ENCODE peak calls at places on chromosomes 6 and 20, in five cellular contexts. I is heart left ventricle, O is IMR-90, B is A549, Y is right lobe of liver. J is an unnamed sample. For H3K4me1, the result is how much of the 10 kb centered on the place peaks cover.

GRCh38 chr20:4795394-4795793 is 73.7 kb downstream of the PRND start:
- DNase-seq in B (peak), I (no peak), O (peak), Y (no peak), J (no peak)

GRCh38 chr6:136524936-136525413 is 25.2 kb downstream of the MAP7 start:
- DNase-seq in Y (no peak), B (peak), O (no peak), I (no peak), J (no peak)

GRCh38 chr20:49510562-49511117 is 28.2 kb upstream of the KCNB1 start:
- DNase-seq in Y (no peak), I (peak), O (peak), B (no peak), J (no peak)

GRCh38 chr6:87789198-87789899 is 87.3 kb upstream of the AKIRIN2 start:
- DNase-seq in O (peak), Y (no peak), B (peak), I (no peak), J (no peak)

GRCh38 chr6:78909391-78909790 is 42.0 kb downstream of the IRAK1BP1 start:
- DNase-seq in O (peak), B (no peak), Y (no peak), I (no peak), J (no peak)

GRCh38 chr6:4732691-4733315 is 43.4 kb upstream of the CDYL start:
- DNase-seq in I (peak), Y (no peak), O (peak), B (peak), J (peak)

GRCh38 chr6:3119040-3119723 is 671 bp downstream of the BPHL start:
- DNase-seq in B (peak), Y (peak), O (peak), I (no peak), J (peak)

GRCh38 chr6:14709900-14710299 is 536.0 kb upstream of the JARID2 start:
- DNase-seq in Y (no peak), B (no peak), O (no peak), I (no peak), J (no peak)

GRCh38 chr6:80457044-80457933 is 350.8 kb downstream of the BCKDHB start:
- DNase-seq in Y (peak), O (peak), I (peak), B (peak), J (no peak)

GRCh38 chr6:151413372-151414145 is 22.2 kb upstream of the ZBTB2 start:
- DNase-seq in O (no peak), I (no peak), B (no peak), Y (no peak), J (no peak)

GRCh38 chr20:5825136-5825719 is 75.0 kb downstream of the SHLD1 start:
- DNase-seq in B (no peak), Y (no peak), O (no peak), I (no peak), J (no peak)

GRCh38 chr20:38497246-38497645 is 24.6 kb downstream of the RALGAPB start:
- DNase-seq in I (no peak), B (no peak), Y (no peak), O (peak), J (no peak)

GRCh38 chr6:71420693-71421328 is 132.2 kb downstream of the OGFRL1 start:
- DNase-seq in B (peak), O (peak), I (peak), Y (peak), J (peak)

GRCh38 chr6:168093071-168093505 is 14.1 kb upstream of the FRMD1 start:
- DNase-seq in Y (no peak), I (no peak), O (no peak), B (no peak), J (no peak)

GRCh38 chr6:16391451-16391912 is 153.1 kb downstream of the GMPR start:
- DNase-seq in B (no peak), Y (peak), I (no peak), O (peak), J (no peak)

GRCh38 chr6:25473447-25473846 is 178.6 kb upstream of the SCGN start:
- DNase-seq in B (no peak), I (no peak), O (no peak), Y (no peak), J (no peak)

GRCh38 chr6:24720131-24720603 is 1.2 kb upstream of the C6orf62 start:
- DNase-seq in Y (peak), B (peak), O (peak), I (peak), J (peak)

GRCh38 chr6:36979343-36979742 is 6.7 kb downstream of the MTCH1 start:
- DNase-seq in B (peak), I (peak), Y (peak), O (peak), J (no peak)

GRCh38 chr6:131117866-131118265 is 17.4 kb upstream of the AKAP7 start:
- DNase-seq in I (no peak), O (no peak), Y (no peak), B (no peak), J (no peak)

GRCh38 chr20:1809121-1809520 is 86.1 kb upstream of the SIRPA start:
- DNase-seq in O (peak), I (no peak), Y (no peak), B (peak), J (no peak)

GRCh38 chr20:32354592-32355416 is 3.3 kb upstream of the ASXL1 start:
- DNase-seq in I (no peak), B (peak), O (peak), Y (no peak), J (no peak)

GRCh38 chr6:132741281-132741680 is 16.4 kb downstream of the VNN2 start:
- DNase-seq in Y (no peak), O (no peak), I (no peak), B (no peak), J (no peak)

GRCh38 chr6:39188101-39188455 is 41.2 kb downstream of the KCNK5 start:
- DNase-seq in O (no peak), Y (no peak), B (no peak), I (no peak), J (no peak)

GRCh38 chr6:135703621-135704020 is 147.9 kb upstream of the PDE7B start:
- DNase-seq in B (no peak), O (no peak), I (no peak), Y (no peak), J (no peak)

GRCh38 chr6:167717455-167717854 is 109.3 kb upstream of the AFDN start:
- DNase-seq in O (no peak), Y (peak), I (no peak), B (no peak), J (no peak)

GRCh38 chr6:95923518-95923917 is 92.3 kb upstream of the FUT9 start:
- DNase-seq in B (peak), I (no peak), O (no peak), Y (no peak), J (no peak)

GRCh38 chr20:6235510-6235909 is 112.7 kb upstream of the FERMT1 start:
- DNase-seq in Y (no peak), I (no peak), B (no peak), O (no peak), J (no peak)

GRCh38 chr6:91626935-91627334 is 1040.1 kb upstream of the MAP3K7 start:
- DNase-seq in B (no peak), I (no peak), O (no peak), Y (no peak), J (no peak)

GRCh38 chr6:109441069-109441816 is 719 bp downstream of the SMPD2 start:
- DNase-seq in O (peak), I (no peak), B (peak), Y (no peak), J (peak)

GRCh38 chr6:156720739-156721714 is 56.2 kb upstream of the ARID1B start:
- DNase-seq in B (peak), O (peak), I (peak), Y (peak), J (peak)

GRCh38 chr6:110041149-110041548 is 63.0 kb downstream of the GPR6 start:
- DNase-seq in O (no peak), Y (no peak), B (no peak), I (no peak), J (no peak)

GRCh38 chr6:122710908-122711307 is 68.6 kb upstream of the FABP7 start:
- DNase-seq in Y (no peak), I (no peak), O (no peak), B (no peak), J (no peak)
- H3K27ac ChIP-seq in Y (no peak), I (no peak), O (no peak), B (no peak), J (no peak)

DNA sequence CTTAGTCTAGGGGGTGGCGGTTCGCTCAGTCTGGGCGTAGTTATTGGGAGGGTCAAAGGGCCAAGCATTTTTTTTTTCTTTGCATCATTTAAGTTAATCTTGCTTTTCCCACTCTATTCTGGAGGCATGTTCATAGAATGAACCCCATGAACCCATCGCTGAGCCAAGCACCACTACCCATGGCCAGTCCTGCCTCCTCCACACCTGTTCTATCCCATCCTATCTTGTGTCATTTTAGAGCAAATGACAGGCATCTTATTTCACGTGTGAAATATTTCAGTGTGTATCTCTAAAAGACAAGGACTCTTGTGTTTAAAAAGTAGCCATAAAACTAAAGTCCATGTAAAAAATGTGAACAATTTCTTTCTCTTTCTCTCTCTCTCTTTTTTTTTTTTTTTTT is 13.9 kb downstream of the SRC start:
- DNase-seq in Y (no peak), O (no peak), I (no peak), B (no peak), J (no peak)
- H3K4me1 ChIP-seq in Y (under half), O (under half), I (under half), B (half or more), J (under half)

GRCh38 chr20:35636095-35636494 is 20.5 kb downstream of the SPAG4 start:
- DNase-seq in O (no peak), I (no peak), Y (no peak), B (no peak), J (no peak)

GRCh38 chr20:35640724-35641123 is 24.0 kb downstream of the CPNE1 start:
- DNase-seq in O (no peak), I (no peak), B (no peak), Y (no peak), J (no peak)

GRCh38 chr20:35641743-35642142 is 23.0 kb downstream of the CPNE1 start:
- DNase-seq in B (no peak), I (no peak), Y (no peak), O (no peak), J (no peak)

GRCh38 chr20:35635652-35636051 is 20.0 kb downstream of the SPAG4 start:
- DNase-seq in Y (no peak), O (no peak), B (no peak), I (no peak), J (no peak)

GRCh38 chr20:35637266-35637665 is 21.6 kb downstream of the SPAG4 start:
- DNase-seq in B (no peak), I (no peak), O (no peak), Y (no peak), J (no peak)
- TF ChIP-seq POLR2A in B (no peak), I (no peak), O (no peak), Y (no peak), J (no peak)

GRCh38 chr6:19895866-19896579 is 58.9 kb downstream of the ID4 start:
- DNase-seq in Y (no peak), B (no peak), O (no peak), I (no peak), J (no peak)
- H3K27ac ChIP-seq in Y (no peak), B (no peak), O (no peak), I (no peak), J (no peak)

GRCh38 chr6:7156666-7157278 is 49.0 kb downstream of the RREB1 start:
- DNase-seq in B (no peak), I (no peak), Y (no peak), O (peak), J (no peak)
- H3K4me1 ChIP-seq in B (under half), I (under half), Y (half or more), O (under half), J (under half)

GRCh38 chr6:6686748-6687601 is 98.5 kb downstream of the LY86 start:
- DNase-seq in Y (peak), B (peak), I (peak), O (no peak), J (peak)
- TF ChIP-seq POLR2A in Y (peak), B (peak), I (no peak), O (no peak), J (peak)

GRCh38 chr6:44008821-44009370 is 118.4 kb downstream of the MRPL14 start:
- DNase-seq in O (no peak), B (no peak), I (no peak), Y (no peak), J (no peak)
- H3K27ac ChIP-seq in O (no peak), B (peak), I (no peak), Y (no peak), J (no peak)

J was measured in Peyer's patch.